ENCODE peak calls at places on chromosome 10, in eight cellular contexts. A is AG09309, P is fibroblast of lung, O is right cardiac atrium, L is lung, W is mesenchymal stem cell, E is fibroblast of pulmonary artery, N is Caco-2. G is an unnamed sample.

GRCh38 chr10:8004469-8005000 is 50.0 kb upstream of the GATA3 start:
- DNase-seq in A (no peak), P (no peak), O (no peak), L (no peak), W (no peak), E (no peak), N (no peak), G (no peak)

GRCh38 chr10:124527996-124528395 is 66.4 kb downstream of the LHPP start:
- DNase-seq in A (no peak), P (no peak), O (no peak), L (no peak), W (no peak), E (no peak), N (no peak), G (no peak)

GRCh38 chr10:63798599-63799498 is 277.6 kb downstream of the REEP3 start:
- DNase-seq in A (peak; percentile 32), P (peak; percentile 98), O (peak; percentile 82), L (peak; percentile 49), W (peak; percentile 86), E (peak; percentile 93), N (no peak), G (peak; percentile 93)

GRCh38 chr10:14074062-14074884 is 256.5 kb downstream of the FRMD4A start:
- DNase-seq in A (peak; percentile 100), P (peak; percentile 100), O (peak; percentile 91), L (peak; percentile 89), W (peak; percentile 94), E (peak; percentile 100), N (peak; percentile 57), G (peak; percentile 100)

GRCh38 chr10:131083915-131084790 is 227.4 kb downstream of the TCERG1L start:
- DNase-seq in A (no peak), P (no peak), O (no peak), L (no peak), W (no peak), E (no peak), N (no peak), G (no peak)

GRCh38 chr10:58028597-58029366 is 238.9 kb downstream of the IPMK start:
- DNase-seq in A (peak; percentile 77), P (peak; percentile 88), O (no peak), L (no peak), W (peak; percentile 58), E (peak; percentile 79), N (no peak), G (peak; percentile 82)

GRCh38 chr10:81874878-81875679 is at the start of gene NRG3:
- DNase-seq in A (no peak), P (no peak), O (no peak), L (no peak), W (no peak), E (no peak), N (no peak), G (no peak)

GRCh38 chr10:15043674-15044073 is at the start of gene OLAH:
- DNase-seq in A (no peak), P (no peak), O (no peak), L (no peak), W (peak; percentile 3), E (peak; percentile 24), N (no peak), G (no peak)

GRCh38 chr10:94115725-94116124 is 122.0 kb downstream of the PLCE1 start:
- DNase-seq in A (no peak), P (peak; percentile 49), O (no peak), L (no peak), W (peak; percentile 40), E (no peak), N (no peak), G (no peak)

GRCh38 chr10:122239578-122240257 is 31.4 kb upstream of the BTBD16 start:
- DNase-seq in A (peak; percentile 35), P (peak; percentile 27), O (no peak), L (no peak), W (no peak), E (peak; percentile 17), N (no peak), G (peak; percentile 72)

GRCh38 chr10:122234416-122234815 is 36.7 kb upstream of the BTBD16 start:
- DNase-seq in A (no peak), P (no peak), O (no peak), L (no peak), W (no peak), E (no peak), N (no peak), G (no peak)

GRCh38 chr10:122237326-122237725 is 33.8 kb upstream of the BTBD16 start:
- DNase-seq in A (no peak), P (no peak), O (no peak), L (no peak), W (no peak), E (no peak), N (no peak), G (no peak)

GRCh38 chr10:122233857-122234348 is 37.2 kb upstream of the BTBD16 start:
- DNase-seq in A (no peak), P (no peak), O (peak; percentile 86), L (no peak), W (no peak), E (no peak), N (no peak), G (no peak)

GRCh38 chr10:122236690-122237306 is 34.3 kb upstream of the BTBD16 start:
- DNase-seq in A (no peak), P (no peak), O (no peak), L (no peak), W (no peak), E (no peak), N (no peak), G (no peak)
- H3K4me3 ChIP-seq in A (no peak overlapping the region), P (no peak overlapping the region), O (no peak overlapping the region), L (no peak overlapping the region), W (no peak overlapping the region), E (no peak overlapping the region), N (no peak overlapping the region), G (no peak overlapping the region)

GRCh38 chr10:95567903-95568630 is 6.9 kb upstream of the SORBS1 start:
- DNase-seq in A (no peak), P (no peak), O (no peak), L (no peak), W (no peak), E (no peak), N (no peak), G (no peak)
- H3K4me3 ChIP-seq in A (no peak overlapping the region), P (no peak overlapping the region), O (no peak overlapping the region), L (no peak overlapping the region), W (no peak overlapping the region), E (no peak overlapping the region), N (no peak overlapping the region), G (no peak overlapping the region)

DNA sequence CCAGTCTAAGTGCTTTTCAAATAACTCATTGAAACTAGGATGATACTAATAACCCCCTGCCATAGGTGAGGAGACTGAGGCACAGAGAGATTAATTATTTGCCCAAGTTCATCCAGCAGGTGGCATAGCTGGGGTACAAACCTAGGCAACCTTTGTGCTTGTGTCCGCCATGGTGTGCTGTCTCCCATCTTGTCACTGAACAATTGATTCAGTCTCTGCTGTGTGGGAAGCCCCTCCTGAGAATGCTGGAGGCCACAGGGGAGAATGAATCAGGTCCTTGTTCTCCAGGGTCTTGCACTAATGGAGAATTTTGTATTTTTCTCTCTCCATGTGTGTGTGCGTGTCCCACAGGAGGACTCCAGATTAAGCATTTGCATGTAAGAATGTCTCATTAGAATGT is 15.8 kb upstream of the TMEM236 start:
- DNase-seq in A (no peak), P (no peak), O (no peak), L (no peak), W (no peak), E (no peak), N (no peak), G (no peak)
- H3K4me3 ChIP-seq in A (no peak overlapping the region), P (no peak overlapping the region), O (no peak overlapping the region), L (no peak overlapping the region), W (no peak overlapping the region), E (no peak overlapping the region), N (no peak overlapping the region), G (no peak overlapping the region)

DNA sequence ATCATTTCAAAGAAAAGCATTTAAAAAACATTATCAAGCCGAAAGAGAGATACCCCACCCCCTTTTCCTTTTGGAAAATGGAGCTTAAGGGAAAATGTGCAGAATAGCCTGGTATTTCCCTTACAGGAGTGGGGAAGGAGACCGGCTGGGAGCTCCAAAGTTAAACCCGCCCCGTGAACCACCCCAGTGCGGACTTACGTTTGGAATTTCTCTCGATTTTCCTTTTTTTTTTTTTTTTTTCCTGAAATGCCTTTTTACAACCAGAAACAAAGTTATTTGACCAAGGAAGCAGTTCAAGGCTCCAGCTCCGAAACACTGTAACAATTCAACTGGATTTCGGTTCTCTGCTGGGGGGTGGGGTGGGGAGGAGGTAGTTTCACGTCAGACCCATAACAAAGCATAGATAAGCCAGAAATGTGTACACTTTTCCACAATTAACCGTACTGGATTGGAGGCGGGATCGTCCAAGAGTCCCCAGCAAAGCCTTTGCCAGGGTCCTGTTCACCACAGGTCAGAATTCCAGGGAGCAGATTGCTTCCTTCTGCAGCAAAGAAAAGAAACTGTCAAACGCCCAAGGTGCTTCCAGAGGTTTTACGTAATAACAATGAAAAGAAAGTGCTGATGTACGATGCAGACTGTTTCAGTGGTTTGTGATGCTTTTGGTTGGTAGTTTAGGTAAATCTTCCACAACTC is 6.7 kb downstream of the SKIDA1 start:
- DNase-seq in A (no peak), P (peak; percentile 76), O (peak; percentile 49), L (no peak), W (peak; percentile 73), E (peak; percentile 59), N (no peak), G (peak; percentile 64)
- H3K4me3 ChIP-seq in A (peak overlapping the region; percentile 55), P (peak overlapping the region; percentile 38), O (peak overlapping the region; percentile 89), L (no peak overlapping the region), W (peak overlapping the region; percentile 86), E (peak overlapping the region; percentile 65), N (peak overlapping the region; percentile 71), G (peak overlapping the region; percentile 72)

G was measured in fibroblast of the aortic adventitia.